ENCODE peak calls at places on chromosome 22, in seven cellular contexts. O is A549; Q is MM.1S; W is GM12878; G is CD8-positive, alpha-beta memory T cell; U is pancreas; X is HCT116. A is an unnamed sample.

GRCh38 chr22:45105281-45105700 is 58.4 kb upstream of the NUP50 start:
- DNase-seq in O (no peak), Q (no peak), W (no peak), G (no peak), U (no peak), X (no peak), A (no peak)

GRCh38 chr22:45312856-45313255 is 3.1 kb downstream of the FAM118A start:
- DNase-seq in O (no peak), Q (no peak), W (no peak), G (no peak), U (no peak), X (no peak), A (no peak)

GRCh38 chr22:24104307-24105017 is 76.8 kb upstream of the SUSD2 start:
- DNase-seq in O (no peak), Q (no peak), W (no peak), G (no peak), U (no peak), X (no peak), A (no peak)

GRCh38 chr22:44928711-44929347 is 81.0 kb downstream of the PHF21B start:
- DNase-seq in O (no peak), Q (no peak), W (no peak), G (no peak), U (no peak), X (no peak), A (no peak)

GRCh38 chr22:21974058-21974649 is 8.4 kb downstream of the TOP3B start:
- DNase-seq in O (no peak), Q (no peak), W (no peak), G (no peak), U (no peak), X (no peak), A (no peak)

GRCh38 chr22:45783690-45784089 is 112.1 kb downstream of the ATXN10 start:
- DNase-seq in O (no peak), Q (no peak), W (no peak), G (no peak), U (no peak), X (no peak), A (no peak)

GRCh38 chr22:33519974-33520903 is 400.0 kb downstream of the LARGE1 start:
- DNase-seq in O (no peak), Q (no peak), W (no peak), G (no peak), U (no peak), X (no peak), A (no peak)

GRCh38 chr22:46008836-46009596 is 32.1 kb upstream of the WNT7B start:
- DNase-seq in O (no peak), Q (no peak), W (no peak), G (no peak), U (peak; percentile 22), X (no peak), A (no peak)

GRCh38 chr22:42656578-42656977 is 7.4 kb upstream of the CYB5R3 start:
- DNase-seq in O (no peak), Q (no peak), W (no peak), G (no peak), U (no peak), X (no peak), A (no peak)

GRCh38 chr22:24302591-24302990 is 32.0 kb downstream of the SPECC1L start:
- DNase-seq in O (no peak), Q (no peak), W (no peak), G (no peak), U (no peak), X (no peak), A (no peak)

GRCh38 chr22:39910875-39911601 is 10.2 kb downstream of the GRAP2 start:
- DNase-seq in O (no peak), Q (no peak), W (no peak), G (no peak), U (no peak), X (no peak), A (no peak)

DNA sequence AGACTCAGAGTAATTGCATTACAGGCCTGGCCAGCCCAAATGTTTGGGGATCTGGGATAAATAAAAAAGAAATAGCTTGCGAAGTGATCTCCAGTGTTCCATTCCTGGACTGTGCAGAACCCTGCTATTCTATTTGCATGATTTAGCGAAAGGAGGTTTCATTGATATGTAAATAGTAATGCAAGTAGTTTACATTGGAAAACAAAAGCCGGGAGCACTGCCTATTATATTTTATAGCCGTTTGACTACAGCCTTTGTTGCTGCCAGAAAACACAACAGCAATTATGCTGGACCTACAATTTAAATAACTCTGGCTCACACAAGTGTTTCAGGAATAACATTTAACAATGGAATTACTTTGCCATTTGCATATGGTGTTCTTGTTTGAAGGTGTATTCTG is 315.2 kb downstream of the BRD1 start:
- DNase-seq in O (no peak), Q (no peak), W (no peak), G (no peak), U (no peak), X (no peak), A (no peak)
- H3K27ac ChIP-seq in O (no peak overlapping the region), Q (no peak overlapping the region), W (no peak overlapping the region), G (peak overlapping the region; percentile 38), U (no peak overlapping the region), X (no peak overlapping the region), A (no peak overlapping the region)

DNA sequence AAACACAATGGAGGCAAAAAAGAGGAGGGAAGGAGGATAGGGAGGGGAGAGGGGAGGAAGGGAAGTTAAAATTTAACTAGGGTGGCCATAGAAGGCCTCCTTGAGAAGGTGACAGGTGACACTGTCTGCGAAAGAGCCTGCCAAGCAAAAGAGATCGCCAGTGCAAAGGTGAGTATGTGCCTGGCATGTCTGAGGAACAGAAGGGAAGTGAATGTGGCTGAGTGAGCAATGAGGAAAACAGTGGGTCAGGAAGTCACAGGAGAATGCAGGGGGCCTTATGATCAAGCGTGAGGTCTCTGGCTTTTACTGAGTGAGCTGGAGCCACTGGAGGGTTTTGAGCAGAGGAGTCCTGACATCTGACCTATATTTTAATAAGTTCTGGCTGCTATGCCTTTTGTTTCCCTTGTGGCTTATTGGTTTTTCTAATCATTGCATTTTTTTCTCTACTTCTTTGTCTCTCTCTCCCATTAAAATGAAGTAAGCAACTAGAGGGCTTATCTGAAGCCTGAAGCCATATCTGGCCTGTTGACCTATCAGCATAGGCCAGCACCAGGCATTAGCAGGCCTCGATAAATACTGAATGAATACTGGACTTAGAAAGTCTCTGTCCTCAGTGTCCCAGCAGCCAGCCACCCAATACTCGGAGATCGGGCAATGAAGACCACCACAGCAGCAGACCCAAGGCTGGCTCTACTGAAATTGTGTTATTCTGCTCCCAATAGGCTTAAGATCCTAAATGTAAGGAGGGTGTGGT is 5.6 kb downstream of the AP1B1 start:
- DNase-seq in O (no peak), Q (no peak), W (no peak), G (no peak), U (no peak), X (no peak), A (no peak)
- H3K27ac ChIP-seq in O (no peak overlapping the region), Q (no peak overlapping the region), W (no peak overlapping the region), G (peak overlapping the region; percentile 6), U (peak overlapping the region; percentile 57), X (no peak overlapping the region), A (peak overlapping the region; percentile 58)

GRCh38 chr22:35334010-35334409 is 34.3 kb downstream of the TOM1 start:
- DNase-seq in O (no peak), Q (no peak), W (no peak), G (no peak), U (no peak), X (no peak), A (no peak)
- H3K27ac ChIP-seq in O (no peak overlapping the region), Q (no peak overlapping the region), W (no peak overlapping the region), G (no peak overlapping the region), U (no peak overlapping the region), X (no peak overlapping the region), A (no peak overlapping the region)

GRCh38 chr22:23047265-23047664 is 23.1 kb upstream of the GNAZ start:
- DNase-seq in O (no peak), Q (no peak), W (no peak), G (no peak), U (no peak), X (no peak), A (no peak)
- H3K27ac ChIP-seq in O (no peak overlapping the region), Q (no peak overlapping the region), W (no peak overlapping the region), G (no peak overlapping the region), U (no peak overlapping the region), X (no peak overlapping the region), A (no peak overlapping the region)

DNA sequence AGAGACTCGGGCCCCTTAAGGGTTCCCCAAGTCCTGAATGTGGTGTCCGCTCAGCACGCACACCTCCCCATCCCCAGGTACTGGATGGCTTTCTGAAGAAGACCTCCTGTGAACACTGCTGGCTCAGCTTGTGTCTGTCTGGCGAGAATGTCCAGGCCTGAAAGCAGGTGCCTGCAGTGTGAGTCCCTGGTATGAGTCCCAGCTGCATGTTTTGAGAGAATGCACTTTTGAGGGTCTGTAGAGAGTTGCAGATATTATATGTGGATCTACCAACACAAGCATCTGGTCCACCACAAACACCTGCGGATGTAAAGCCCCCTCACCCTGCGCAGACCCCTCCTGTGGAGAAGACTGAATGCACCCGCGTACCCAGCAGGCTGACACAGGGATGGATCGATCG is 1308.9 kb downstream of the TBC1D22A start:
- DNase-seq in O (no peak), Q (no peak), W (no peak), G (no peak), U (no peak), X (no peak), A (no peak)
- H3K27ac ChIP-seq in O (no peak overlapping the region), Q (no peak overlapping the region), W (no peak overlapping the region), G (no peak overlapping the region), U (no peak overlapping the region), X (no peak overlapping the region), A (no peak overlapping the region)

DNA sequence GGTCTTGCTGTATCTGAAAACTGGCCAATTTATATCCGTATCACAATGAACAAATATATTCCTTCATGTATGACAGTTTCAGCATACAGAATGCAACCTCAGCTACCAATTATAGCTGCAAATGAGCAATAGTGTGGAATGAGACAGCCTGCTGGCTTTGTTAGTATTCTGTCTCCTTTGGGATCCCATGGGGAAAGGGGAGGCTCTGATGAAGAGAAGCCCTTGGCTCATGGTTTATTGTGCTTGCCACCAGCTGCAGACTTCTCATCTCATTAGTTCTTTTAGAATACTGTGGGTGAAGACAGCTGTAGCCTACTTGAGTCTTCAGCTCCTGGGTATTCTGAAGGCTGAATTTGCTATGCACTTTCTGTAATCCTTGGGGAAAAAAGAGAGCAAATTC is 42.4 kb downstream of the PITPNB start:
- DNase-seq in O (no peak), Q (no peak), W (no peak), G (no peak), U (no peak), X (no peak), A (no peak)
- H3K27ac ChIP-seq in O (no peak overlapping the region), Q (peak overlapping the region; percentile 67), W (no peak overlapping the region), G (no peak overlapping the region), U (no peak overlapping the region), X (no peak overlapping the region), A (peak overlapping the region; percentile 46)

GRCh38 chr22:35628732-35629131 is 11.6 kb upstream of the MB start:
- DNase-seq in O (no peak), Q (no peak), W (no peak), G (no peak), U (no peak), X (no peak), A (no peak)
- H3K27ac ChIP-seq in O (peak overlapping the region; percentile 99), Q (no peak overlapping the region), W (no peak overlapping the region), G (no peak overlapping the region), U (no peak overlapping the region), X (peak overlapping the region; percentile 91), A (no peak overlapping the region)